ENCODE peak calls at places on chromosomes 12 and 14, in four cellular contexts. S, E, V and C are unnamed samples.

GRCh38 chr12:49627752-49628360 is 4.5 kb downstream of the PRPF40B start:
- DNase-seq in S (no peak), V (peak; percentile 69), E (no peak), C (peak; percentile 74)

GRCh38 chr14:89842852-89843251 is 111.7 kb downstream of the EFCAB11 start:
- DNase-seq in E (no peak), V (no peak), S (no peak), C (no peak)

GRCh38 chr12:5614206-5614605 is 182.3 kb downstream of the NTF3 start:
- DNase-seq in S (no peak), V (no peak), E (no peak), C (no peak)

GRCh38 chr14:104536942-104537612 is 42.5 kb upstream of the C14orf180 start:
- DNase-seq in E (peak; percentile 22), S (peak; percentile 23), V (peak; percentile 65), C (peak; percentile 5)

GRCh38 chr14:55265197-55265596 is 6.0 kb upstream of the FBXO34 start:
- DNase-seq in S (no peak), V (no peak), E (no peak), C (no peak)

GRCh38 chr12:18283776-18284175 is 22.5 kb downstream of the PIK3C2G start:
- DNase-seq in E (no peak), V (no peak), S (no peak), C (no peak)

GRCh38 chr12:3980504-3981272 is 107.5 kb upstream of the PARP11 start:
- DNase-seq in S (no peak), V (no peak), E (no peak), C (no peak)

GRCh38 chr12:110281549-110282342 is 699 bp downstream of the ATP2A2 start:
- DNase-seq in V (peak; percentile 60), E (peak; percentile 65), S (peak; percentile 75), C (peak; percentile 56)

GRCh38 chr14:94646481-94646880 is 34.3 kb downstream of the SERPINA3 start:
- DNase-seq in E (no peak), S (no peak), V (peak; percentile 76), C (peak; percentile 56)

GRCh38 chr12:87491089-87491488 is 538.1 kb downstream of the C12orf50 start:
- DNase-seq in E (no peak), V (no peak), S (no peak), C (no peak)

GRCh38 chr14:32382704-32383103 is 53.6 kb downstream of the AKAP6 start:
- DNase-seq in E (no peak), S (no peak), V (peak; percentile 45), C (peak; percentile 44)

GRCh38 chr12:95634622-95635621 is 83.6 kb upstream of the USP44 start:
- DNase-seq in S (no peak), V (peak; percentile 54), E (no peak), C (no peak)

GRCh38 chr12:106982229-106982628 is 4.7 kb downstream of the MTERF2 start:
- DNase-seq in S (no peak), E (no peak), V (peak; percentile 35), C (no peak)
- H3K4me3 ChIP-seq in S (no peak overlapping the region), E (no peak overlapping the region), V (no peak overlapping the region), C (no peak overlapping the region)

GRCh38 chr12:80314741-80315140 is 129.3 kb upstream of the PTPRQ start:
- DNase-seq in V (no peak), E (no peak), S (no peak), C (no peak)

GRCh38 chr12:80316141-80316700 is 127.8 kb upstream of the PTPRQ start:
- DNase-seq in V (no peak), S (no peak), E (no peak), C (peak; percentile 5)

GRCh38 chr12:80317899-80318298 is 126.1 kb upstream of the PTPRQ start:
- DNase-seq in V (no peak), E (no peak), S (no peak), C (no peak)

DNA sequence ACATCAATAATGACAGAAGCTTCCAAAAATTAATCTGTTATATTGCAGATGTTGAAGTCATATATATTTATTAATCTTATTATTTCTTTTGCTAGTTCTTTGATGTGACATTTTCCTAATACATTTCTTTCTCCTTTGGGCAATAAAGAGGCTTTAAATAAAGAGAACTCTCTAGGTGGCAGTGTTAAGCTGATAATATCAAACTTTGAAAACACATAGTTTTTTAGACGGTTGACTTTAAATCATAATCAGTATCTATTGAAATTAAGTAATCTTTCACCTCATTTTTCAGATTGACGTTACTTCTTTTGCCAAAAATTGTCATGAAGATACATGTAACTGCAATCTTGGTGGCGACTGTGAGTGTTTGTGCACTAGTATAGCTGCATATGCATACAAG is 130.9 kb upstream of the PTPRQ start:
- DNase-seq in V (peak; percentile 28), S (no peak), E (no peak), C (peak; percentile 35)
- TF ChIP-seq CTCF in V (no peak), S (no peak), E (no peak), C (no peak)

GRCh38 chr12:79687711-79688270 is 3.0 kb downstream of the PAWR start:
- DNase-seq in S (no peak), V (peak; percentile 44), E (no peak), C (peak; percentile 39)
- H3K4me3 ChIP-seq in S (peak overlapping the region; percentile 88), V (peak overlapping the region; percentile 75), E (no peak overlapping the region), C (peak overlapping the region; percentile 49)

GRCh38 chr14:73865536-73866113 is 14.0 kb downstream of the PTGR2 start:
- DNase-seq in S (no peak), E (no peak), V (no peak), C (no peak)

GRCh38 chr14:73863209-73863608 is 11.6 kb downstream of the PTGR2 start:
- DNase-seq in E (no peak), S (no peak), V (no peak), C (no peak)

GRCh38 chr14:73862480-73862879 is 10.8 kb downstream of the PTGR2 start:
- DNase-seq in S (no peak), V (no peak), E (no peak), C (no peak)

GRCh38 chr14:73861060-73861459 is 9.4 kb downstream of the PTGR2 start:
- DNase-seq in S (no peak), E (no peak), V (no peak), C (no peak)
- TF ChIP-seq CTCF in S (no peak), E (no peak), V (no peak), C (no peak)

GRCh38 chr14:91012050-91012449 is 48.4 kb downstream of the RPS6KA5 start:
- DNase-seq in E (no peak), V (no peak), S (no peak), C (peak; percentile 8)
- H3K4me3 ChIP-seq in E (no peak overlapping the region), V (no peak overlapping the region), S (no peak overlapping the region), C (peak overlapping the region; percentile 6)

GRCh38 chr12:33628087-33628486 is 188.5 kb upstream of the SYT10 start:
- DNase-seq in V (no peak), S (no peak), E (no peak), C (no peak)
- TF ChIP-seq CTCF in V (no peak), S (no peak), E (no peak), C (no peak)

GRCh38 chr14:26381405-26381804 is 216.4 kb downstream of the NOVA1 start:
- DNase-seq in V (no peak), E (no peak), S (no peak), C (no peak)

GRCh38 chr14:26380616-26381015 is 217.2 kb downstream of the NOVA1 start:
- DNase-seq in S (no peak), V (no peak), E (no peak), C (no peak)

GRCh38 chr14:26379951-26380350 is 217.9 kb downstream of the NOVA1 start:
- DNase-seq in S (no peak), V (no peak), E (no peak), C (peak; percentile 22)

GRCh38 chr14:26385302-26385701 is 212.5 kb downstream of the NOVA1 start:
- DNase-seq in E (no peak), V (no peak), S (no peak), C (no peak)

GRCh38 chr14:26383286-26383685 is 214.5 kb downstream of the NOVA1 start:
- DNase-seq in V (no peak), E (no peak), S (no peak), C (no peak)
- H3K4me3 ChIP-seq in V (no peak overlapping the region), E (no peak overlapping the region), S (no peak overlapping the region), C (no peak overlapping the region)